ENCODE peak calls at places on chromosomes 5 and 9, in nine cellular contexts. N is stimulated activated CD8-positive, alpha-beta memory T cell treated with anti-CD3 and anti-CD28 coated beads, Interleukin-12 subunit alpha, Interleukin-12 subunit beta, amount 100 ng/mL, for 4 hours; T is activated naive CD8-positive, alpha-beta T cell treated with anti-CD3 and anti-CD28 coated beads, Interleukin-2, amount 50 U/mL, for 24 hours; I is stimulated activated CD4-positive, alpha-beta T cell treated with anti-CD3 and anti-CD28 coated beads, Interleukin-2, amount 100 ng/mL, for 48 hours; Z is fibroblast of gingiva; K is activated T-cell treated with anti-CD3 and anti-CD28 coated beads, Interleukin-2, amount 50 U/mL, for 72 hours; F is M059J; B is H9; D is adrenal gland. V is an unnamed sample.

GRCh38 chr5:172953776-172954189 is 5.4 kb upstream of the RPL26L1 start:
- DNase-seq in I (no peak), K (no peak), Z (peak), N (no peak), B (no peak), F (peak), T (no peak), D (no peak), V (no peak)

GRCh38 chr5:96146675-96147074 is 185.0 kb upstream of the ELL2 start:
- DNase-seq in D (peak), N (no peak), Z (peak), K (peak), T (no peak), B (no peak), I (no peak), F (peak), V (no peak)

GRCh38 chr5:16552666-16553343 is 64.0 kb downstream of the RETREG1 start:
- DNase-seq in N (peak), Z (peak), D (peak), I (peak), T (peak), B (peak), F (peak), K (peak), V (peak)

GRCh38 chr5:77076961-77077820 is 9.9 kb downstream of the ZBED3 start:
- DNase-seq in I (peak), F (peak), B (peak), K (peak), D (peak), N (peak), T (peak), Z (peak), V (peak)

GRCh38 chr5:50666261-50667078 is at the start of gene PARP8:
- DNase-seq in T (peak), Z (peak), I (peak), F (peak), D (peak), K (peak), N (peak), B (peak), V (peak)

GRCh38 chr9:14661421-14662059 is 31.7 kb downstream of the ZDHHC21 start:
- DNase-seq in D (no peak), I (no peak), B (no peak), K (no peak), T (no peak), Z (no peak), N (no peak), F (peak), V (peak)

GRCh38 chr9:127087836-127088235 is 34.6 kb downstream of the ANGPTL2 start:
- DNase-seq in N (no peak), Z (no peak), T (no peak), K (no peak), B (no peak), F (no peak), I (no peak), D (no peak), V (no peak)

GRCh38 chr9:116331241-116331640 is 177.7 kb downstream of the PAPPA start:
- DNase-seq in D (no peak), T (no peak), B (no peak), F (no peak), N (no peak), K (no peak), I (no peak), Z (no peak), V (no peak)

GRCh38 chr5:178285399-178286225 is 53.0 kb upstream of the PHYKPL start:
- DNase-seq in D (no peak), K (no peak), Z (no peak), N (no peak), T (no peak), F (no peak), I (no peak), B (no peak), V (no peak)

GRCh38 chr9:27117489-27118135 is 8.6 kb downstream of the TEK start:
- DNase-seq in F (peak), B (peak), N (no peak), I (no peak), D (peak), Z (peak), K (no peak), T (no peak), V (no peak)

GRCh38 chr5:163914911-163915310 is 409.5 kb downstream of the MAT2B start:
- DNase-seq in F (no peak), K (no peak), B (peak), N (no peak), D (no peak), T (peak), Z (no peak), I (no peak), V (no peak)

GRCh38 chr9:2281803-2282185 is 266.6 kb downstream of the SMARCA2 start:
- DNase-seq in I (no peak), T (no peak), K (no peak), B (no peak), F (peak), N (no peak), Z (no peak), D (no peak), V (no peak)

GRCh38 chr9:117377046-117377445 is 37.8 kb downstream of the ASTN2 start:
- DNase-seq in Z (no peak), K (no peak), D (no peak), B (peak), T (no peak), I (no peak), F (peak), N (no peak), V (no peak)

GRCh38 chr5:174145821-174146220 is 100.3 kb downstream of the NSG2 start:
- DNase-seq in N (no peak), T (peak), K (peak), D (no peak), Z (no peak), I (peak), F (peak), B (peak), V (peak)

GRCh38 chr5:164302533-164303235 is 797.3 kb downstream of the MAT2B start:
- DNase-seq in T (no peak), I (no peak), F (peak), Z (no peak), B (no peak), N (no peak), K (no peak), D (no peak), V (no peak)

GRCh38 chr5:67085616-67086015 is 111.0 kb downstream of the CD180 start:
- DNase-seq in F (no peak), D (no peak), K (no peak), B (no peak), T (no peak), Z (no peak), I (no peak), N (no peak), V (no peak)

GRCh38 chr9:123348317-123348992 is 7.5 kb upstream of the CRB2 start:
- DNase-seq in B (no peak), Z (no peak), N (no peak), I (no peak), K (no peak), F (no peak), D (no peak), T (no peak), V (no peak)

GRCh38 chr5:160259341-160259740 is 30.0 kb downstream of the FABP6 start:
- DNase-seq in D (no peak), T (no peak), F (no peak), Z (no peak), N (no peak), I (no peak), K (no peak), B (no peak), V (no peak)

GRCh38 chr9:122192261-122192875 is 32.7 kb downstream of the MORN5 start:
- DNase-seq in D (no peak), N (no peak), B (no peak), I (no peak), T (no peak), F (no peak), Z (no peak), K (no peak), V (no peak)

GRCh38 chr5:150146862-150147579 is 8.6 kb downstream of the PDGFRB start:
- DNase-seq in K (no peak), N (no peak), B (no peak), Z (no peak), I (no peak), D (no peak), T (no peak), F (no peak), V (peak)

GRCh38 chr9:123561055-123561454 is 205.1 kb downstream of the CRB2 start:
- DNase-seq in I (no peak), T (no peak), B (peak), F (no peak), Z (no peak), D (no peak), N (no peak), K (no peak), V (no peak)

GRCh38 chr9:4859035-4859434 is 66.3 kb downstream of the RCL1 start:
- DNase-seq in Z (no peak), I (no peak), T (no peak), B (no peak), K (no peak), D (no peak), F (no peak), N (no peak), V (no peak)

GRCh38 chr9:134809296-134809695 is 71.3 kb upstream of the FCN2 start:
- DNase-seq in Z (no peak), I (no peak), F (no peak), B (no peak), D (no peak), T (no peak), N (no peak), K (no peak), V (no peak)

GRCh38 chr5:149497357-149497756 is 53.9 kb downstream of the CSNK1A1 start:
- DNase-seq in D (no peak), I (no peak), K (no peak), B (no peak), N (no peak), T (no peak), F (peak), Z (peak), V (no peak)

GRCh38 chr9:119044801-119045200 is 324.4 kb downstream of the BRINP1 start:
- DNase-seq in D (no peak), N (no peak), Z (no peak), B (no peak), I (no peak), F (no peak), K (no peak), T (no peak), V (no peak)

GRCh38 chr9:72983512-72984021 is 30.7 kb upstream of the ALDH1A1 start:
- DNase-seq in F (no peak), K (no peak), T (no peak), Z (no peak), D (no peak), I (no peak), N (no peak), B (no peak), V (no peak)

GRCh38 chr5:10935536-10935935 is 174.5 kb upstream of the DAP start:
- DNase-seq in D (peak), T (no peak), B (no peak), K (no peak), Z (no peak), I (no peak), N (no peak), F (no peak), V (no peak)

GRCh38 chr9:96423322-96423984 is 5.3 kb upstream of the ZNF367 start:
- DNase-seq in T (no peak), Z (no peak), K (no peak), F (no peak), I (no peak), B (peak), D (no peak), N (no peak), V (no peak)

GRCh38 chr5:135218486-135218755 is 180.6 kb downstream of the MACROH2A1 start:
- DNase-seq in N (no peak), D (no peak), T (no peak), K (no peak), Z (no peak), I (no peak), F (no peak), B (peak), V (no peak)

GRCh38 chr5:160938532-160938931 is 86.5 kb upstream of the ATP10B start:
- DNase-seq in B (no peak), K (no peak), D (no peak), I (no peak), N (no peak), F (peak), T (no peak), Z (no peak), V (no peak)

GRCh38 chr5:105931782-105932489 is 1738.8 kb downstream of the EFNA5 start:
- DNase-seq in B (no peak), I (no peak), N (no peak), D (no peak), F (no peak), Z (peak), T (no peak), K (no peak), V (no peak)

GRCh38 chr9:133372144-133372543 is 3.7 kb downstream of the SURF4 start:
- DNase-seq in B (no peak), F (no peak), K (no peak), I (no peak), T (no peak), N (no peak), D (no peak), Z (peak), V (no peak)

GRCh38 chr9:134064711-134065110 is 3.1 kb downstream of the BRD3 start:
- DNase-seq in T (no peak), N (no peak), B (peak), K (no peak), I (no peak), Z (no peak), D (peak), F (no peak), V (no peak)

GRCh38 chr5:4868140-4868735 is 271.9 kb upstream of the ADAMTS16 start:
- DNase-seq in F (peak), I (peak), B (peak), D (peak), K (peak), N (no peak), Z (no peak), T (peak), V (peak)

V was measured in cerebellum.